ENCODE peak calls at places on chromosomes 1 and 21, in nine cellular contexts. Q is H4; L is WTC11; U is stimulated activated CD4-positive, alpha-beta T cell treated with anti-CD3 and anti-CD28 coated beads, TNF-alpha, amount 100 ng/mL, for 48 hours; B is activated CD8-positive, alpha-beta memory T cell treated with anti-CD3 and anti-CD28 coated beads for 48 hours; T is amniotic stem cell; I is stimulated activated CD8-positive, alpha-beta memory T cell treated with anti-CD3 and anti-CD28 coated beads, Interleukin-2, amount 100 ng/mL, for 1 hour; K is ACHN; C is left ventricle myocardium inferior. O is an unnamed sample.

GRCh38 chr1:226350504-226350865 is 41.5 kb upstream of the LIN9 start:
- DNase-seq in Q (no peak), L (no peak), U (no peak), B (no peak), T (no peak), I (no peak), K (no peak), C (no peak), O (no peak)

GRCh38 chr1:35223109-35223630 is 30.2 kb upstream of the SFPQ start:
- DNase-seq in Q (no peak), L (no peak), U (no peak), B (no peak), T (no peak), I (no peak), K (no peak), C (no peak), O (no peak)

GRCh38 chr1:156945881-156946661 is 25.6 kb downstream of the LRRC71 start:
- DNase-seq in Q (no peak), L (no peak), U (no peak), B (no peak), T (no peak), I (no peak), K (no peak), C (no peak), O (no peak)

GRCh38 chr1:18118078-18118477 is 10.5 kb downstream of the IGSF21 start:
- DNase-seq in Q (no peak), L (no peak), U (no peak), B (no peak), T (no peak), I (no peak), K (no peak), C (peak), O (no peak)

GRCh38 chr21:38852278-38852677 is 46.5 kb downstream of the ETS2 start:
- DNase-seq in Q (no peak), L (no peak), U (no peak), B (no peak), T (no peak), I (no peak), K (no peak), C (no peak), O (no peak)

GRCh38 chr1:77281491-77282186 is at the start of gene AK5:
- DNase-seq in Q (no peak), L (peak), U (peak), B (peak), T (no peak), I (peak), K (peak), C (peak), O (peak)

GRCh38 chr1:22053018-22053860 is 730 bp downstream of the CDC42 start:
- DNase-seq in Q (peak), L (peak), U (no peak), B (no peak), T (peak), I (peak), K (peak), C (peak), O (no peak)

GRCh38 chr1:190159146-190159545 is 318.5 kb downstream of the BRINP3 start:
- DNase-seq in Q (no peak), L (no peak), U (no peak), B (no peak), T (no peak), I (no peak), K (no peak), C (no peak), O (no peak)

GRCh38 chr1:1422465-1423244 is 1.6 kb upstream of the ANKRD65 start:
- DNase-seq in Q (no peak), L (peak), U (no peak), B (no peak), T (no peak), I (no peak), K (no peak), C (no peak), O (no peak)

GRCh38 chr1:33383974-33384767 is 46.7 kb downstream of the PHC2 start:
- DNase-seq in Q (no peak), L (no peak), U (no peak), B (no peak), T (no peak), I (no peak), K (no peak), C (no peak), O (peak)